ENCODE peak calls at places on chromosome 7, in six cellular contexts. E is endothelial cell, U is H1, W is AG09319, J is HS-5, Z is NCI-H1694 treated with DMSO at 0.1 percent for 48 hours. G is an unnamed sample.

GRCh38 chr7:6420680-6421079 is 27.1 kb downstream of the DAGLB start:
- DNase-seq in Z (peak), E (no peak), W (no peak), U (no peak), J (no peak), G (no peak)

GRCh38 chr7:16422100-16422430 is 727 bp upstream of the CRPPA start:
- DNase-seq in J (no peak), W (no peak), E (no peak), Z (no peak), U (no peak), G (no peak)

GRCh38 chr7:79317728-79318127 is 135.7 kb downstream of the MAGI2 start:
- DNase-seq in W (peak), E (no peak), U (no peak), Z (no peak), J (peak), G (no peak)

GRCh38 chr7:121798896-121799295 is 74.1 kb upstream of the PTPRZ1 start:
- DNase-seq in E (no peak), U (no peak), Z (no peak), W (no peak), J (no peak), G (no peak)

GRCh38 chr7:139118803-139119485 is 9.4 kb upstream of the ZC3HAV1 start:
- DNase-seq in J (no peak), W (no peak), U (no peak), E (no peak), Z (no peak), G (peak)

GRCh38 chr7:101330011-101330484 is 8.4 kb upstream of the IFT22 start:
- DNase-seq in Z (no peak), U (no peak), J (no peak), W (no peak), E (peak), G (no peak)

GRCh38 chr7:4753610-4754432 is 21.6 kb upstream of the AP5Z1 start:
- DNase-seq in E (peak), W (no peak), J (no peak), Z (peak), U (peak), G (no peak)

GRCh38 chr7:101507791-101508252 is 121.3 kb downstream of the MYL10 start:
- DNase-seq in E (peak), Z (peak), J (no peak), U (peak), W (no peak), G (no peak)

GRCh38 chr7:112529486-112529885 is 48.7 kb downstream of the LSMEM1 start:
- DNase-seq in E (no peak), W (no peak), U (no peak), Z (no peak), J (no peak), G (no peak)

GRCh38 chr7:18087031-18087686 is 59.5 kb upstream of the PRPS1L1 start:
- DNase-seq in W (no peak), Z (no peak), J (no peak), E (peak), U (peak), G (no peak)

GRCh38 chr7:98250789-98251188 is 1.2 kb downstream of the TECPR1 start:
- DNase-seq in E (peak), Z (no peak), J (no peak), U (no peak), W (no peak), G (no peak)

GRCh38 chr7:93575555-93576397 is 1.3 kb upstream of the CALCR start:
- DNase-seq in W (no peak), J (no peak), E (no peak), Z (no peak), U (peak), G (no peak)

G was measured in NCI-H187 treated with DMSO at 0.1 percent for 48 hours.